ENCODE peak calls at places on chromosomes 2 and 18, in nine cellular contexts. O is NCI-H748 treated with DMSO at 0.1 percent for 48 hours, D is hepatocyte, F is sigmoid colon, J is AG08395, H is Right ventricle myocardium superior, E is astrocyte of the cerebellum, P is A172, Z is epithelial cell of prostate. U is an unnamed sample.

GRCh38 chr2:238286551-238286950 is 1.9 kb downstream of the PER2 start:
- DNase-seq in O (no peak), H (peak; percentile 75), P (peak; percentile 19), D (peak; percentile 60), E (peak; percentile 79), Z (no peak), J (peak; percentile 52), F (peak; percentile 93), U (peak; percentile 95)

GRCh38 chr2:147524912-147525311 is 319.9 kb upstream of the ACVR2A start:
- DNase-seq in H (no peak), F (no peak), J (no peak), Z (peak; percentile 84), E (no peak), D (no peak), O (no peak), P (no peak), U (peak; percentile 26)

GRCh38 chr2:216083464-216084279 is 2.0 kb downstream of the TMEM169 start:
- DNase-seq in O (no peak), D (no peak), P (peak; percentile 9), F (no peak), E (peak; percentile 81), H (no peak), Z (no peak), J (no peak), U (no peak)

GRCh38 chr2:137178955-137179377 is 413.6 kb downstream of the THSD7B start:
- DNase-seq in E (no peak), P (peak; percentile 20), Z (no peak), H (no peak), F (no peak), O (no peak), J (no peak), D (no peak), U (no peak)

GRCh38 chr2:48733067-48733503 is 22.4 kb downstream of the LHCGR start:
- DNase-seq in O (peak; percentile 52), E (no peak), H (no peak), P (no peak), J (no peak), F (no peak), D (no peak), Z (no peak), U (peak; percentile 68)

GRCh38 chr2:25651782-25652455 is 21.5 kb downstream of the DTNB start:
- DNase-seq in J (no peak), O (no peak), P (no peak), F (no peak), D (no peak), H (no peak), E (no peak), Z (no peak), U (no peak)

GRCh38 chr2:9704600-9704999 is 73.8 kb upstream of the YWHAQ start:
- DNase-seq in Z (no peak), O (no peak), E (no peak), F (no peak), D (no peak), P (no peak), H (no peak), J (no peak), U (no peak)

GRCh38 chr18:36757081-36757480 is 71.7 kb downstream of the TPGS2 start:
- DNase-seq in E (peak; percentile 65), H (no peak), D (peak; percentile 76), P (peak; percentile 62), Z (no peak), F (no peak), J (peak; percentile 80), O (peak; percentile 42), U (peak; percentile 74)

GRCh38 chr2:73107211-73107926 is 5.4 kb downstream of the RAB11FIP5 start:
- DNase-seq in J (peak; percentile 72), D (no peak), E (no peak), Z (no peak), H (peak; percentile 67), P (peak; percentile 84), O (no peak), F (no peak), U (no peak)

GRCh38 chr2:18899725-18900124 is 310.4 kb upstream of the NT5C1B start:
- DNase-seq in P (no peak), D (no peak), E (no peak), Z (no peak), O (no peak), J (no peak), F (no peak), H (no peak), U (no peak)

U was measured in DMS53.